ENCODE peak calls at places on chromosomes 12 and 14, in ten cellular contexts. I is tibial nerve, V is adrenal gland, K is iPS DF 6.9, N is fibroblast of lung, P is Peyer's patch, H is stomach, A is hepatocyte, E is tibial artery, R is substantia nigra. L is an unnamed sample.

GRCh38 chr14:104163541-104163940 is 25.2 kb downstream of the KIF26A start:
- DNase-seq in I (no peak), V (no peak), K (no peak), N (no peak), P (no peak), H (no peak), A (no peak), E (no peak), R (no peak), L (no peak)

GRCh38 chr12:48810817-48811453 is 7.4 kb upstream of the CACNB3 start:
- DNase-seq in I (no peak), V (no peak), K (no peak), N (peak; percentile 99), P (no peak), H (no peak), A (peak; percentile 76), E (no peak), R (no peak), L (no peak)

GRCh38 chr12:47247418-47247817 is 167.7 kb upstream of the AMIGO2 start:
- DNase-seq in I (no peak), V (no peak), K (no peak), N (no peak), P (no peak), H (peak; percentile 83), A (no peak), E (no peak), R (no peak), L (no peak)

GRCh38 chr14:104555621-104556255 is 23.8 kb upstream of the C14orf180 start:
- DNase-seq in I (no peak), V (no peak), K (no peak), N (no peak), P (no peak), H (no peak), A (no peak), E (no peak), R (no peak), L (no peak)

GRCh38 chr12:102535306-102535705 is 54.9 kb upstream of the IGF1 start:
- DNase-seq in I (no peak), V (no peak), K (no peak), N (no peak), P (no peak), H (no peak), A (no peak), E (no peak), R (no peak), L (no peak)

GRCh38 chr12:74984631-74985030 is 225.0 kb downstream of the KCNC2 start:
- DNase-seq in I (no peak), V (no peak), K (no peak), N (no peak), P (no peak), H (no peak), A (no peak), E (no peak), R (no peak), L (no peak)

GRCh38 chr12:24902521-24903304 is 46.2 kb downstream of the BCAT1 start:
- DNase-seq in I (no peak), V (peak; percentile 17), K (no peak), N (peak; percentile 46), P (no peak), H (no peak), A (peak; percentile 28), E (no peak), R (peak; percentile 73), L (no peak)

GRCh38 chr14:85856430-85856829 is 326.5 kb downstream of the FLRT2 start:
- DNase-seq in I (no peak), V (no peak), K (no peak), N (peak; percentile 5), P (no peak), H (no peak), A (no peak), E (no peak), R (no peak), L (no peak)

GRCh38 chr12:75323663-75324062 is 6.5 kb downstream of the CAPS2 start:
- DNase-seq in I (no peak), V (no peak), K (no peak), N (no peak), P (no peak), H (no peak), A (no peak), E (no peak), R (no peak), L (no peak)

GRCh38 chr12:52755533-52755932 is 21.6 kb downstream of the KRT76 start:
- DNase-seq in I (no peak), V (no peak), K (no peak), N (no peak), P (no peak), H (no peak), A (no peak), E (no peak), R (no peak), L (no peak)

GRCh38 chr14:97719931-97720330 is 922.7 kb downstream of the VRK1 start:
- DNase-seq in I (no peak), V (no peak), K (no peak), N (no peak), P (peak; percentile 35), H (no peak), A (no peak), E (no peak), R (no peak), L (peak; percentile 66)

GRCh38 chr14:96911499-96912130 is 114.4 kb downstream of the VRK1 start:
- DNase-seq in I (no peak), V (no peak), K (no peak), N (no peak), P (no peak), H (no peak), A (no peak), E (no peak), R (no peak), L (no peak)

GRCh38 chr14:64159588-64159987 is 134.6 kb downstream of the ESR2 start:
- DNase-seq in I (no peak), V (no peak), K (no peak), N (no peak), P (no peak), H (no peak), A (no peak), E (no peak), R (no peak), L (no peak)

GRCh38 chr12:121238604-121239334 is 28.8 kb downstream of the P2RX4 start:
- DNase-seq in I (no peak), V (no peak), K (no peak), N (no peak), P (no peak), H (no peak), A (no peak), E (no peak), R (no peak), L (no peak)
- H3K27ac ChIP-seq in I (no peak overlapping the region), V (no peak overlapping the region), K (no peak overlapping the region), N (no peak overlapping the region), P (peak overlapping the region; percentile 63), H (peak overlapping the region; percentile 85), A (peak overlapping the region; percentile 31), E (no peak overlapping the region), R (no peak overlapping the region), L (peak overlapping the region; percentile 76)

GRCh38 chr14:65788876-65789859 is 376.6 kb downstream of the FUT8 start:
- DNase-seq in I (no peak), V (no peak), K (no peak), N (no peak), P (no peak), H (no peak), A (no peak), E (no peak), R (no peak), L (no peak)

GRCh38 chr14:65792208-65792905 is 379.8 kb downstream of the FUT8 start:
- DNase-seq in I (no peak), V (no peak), K (no peak), N (no peak), P (no peak), H (no peak), A (peak; percentile 28), E (no peak), R (no peak), L (no peak)

GRCh38 chr14:65794674-65795279 is 382.2 kb downstream of the FUT8 start:
- DNase-seq in I (no peak), V (no peak), K (no peak), N (no peak), P (no peak), H (no peak), A (no peak), E (no peak), R (no peak), L (no peak)

GRCh38 chr14:65790185-65790815 is 377.8 kb downstream of the FUT8 start:
- DNase-seq in I (no peak), V (no peak), K (no peak), N (no peak), P (no peak), H (no peak), A (no peak), E (no peak), R (no peak), L (no peak)

GRCh38 chr14:65791551-65791981 is 379.0 kb downstream of the FUT8 start:
- DNase-seq in I (no peak), V (no peak), K (no peak), N (no peak), P (no peak), H (no peak), A (no peak), E (no peak), R (no peak), L (peak; percentile 45)
- H3K27ac ChIP-seq in I (no peak overlapping the region), V (no peak overlapping the region), K (no peak overlapping the region), N (no peak overlapping the region), P (no peak overlapping the region), H (no peak overlapping the region), A (no peak overlapping the region), E (no peak overlapping the region), R (no peak overlapping the region), L (no peak overlapping the region)

DNA sequence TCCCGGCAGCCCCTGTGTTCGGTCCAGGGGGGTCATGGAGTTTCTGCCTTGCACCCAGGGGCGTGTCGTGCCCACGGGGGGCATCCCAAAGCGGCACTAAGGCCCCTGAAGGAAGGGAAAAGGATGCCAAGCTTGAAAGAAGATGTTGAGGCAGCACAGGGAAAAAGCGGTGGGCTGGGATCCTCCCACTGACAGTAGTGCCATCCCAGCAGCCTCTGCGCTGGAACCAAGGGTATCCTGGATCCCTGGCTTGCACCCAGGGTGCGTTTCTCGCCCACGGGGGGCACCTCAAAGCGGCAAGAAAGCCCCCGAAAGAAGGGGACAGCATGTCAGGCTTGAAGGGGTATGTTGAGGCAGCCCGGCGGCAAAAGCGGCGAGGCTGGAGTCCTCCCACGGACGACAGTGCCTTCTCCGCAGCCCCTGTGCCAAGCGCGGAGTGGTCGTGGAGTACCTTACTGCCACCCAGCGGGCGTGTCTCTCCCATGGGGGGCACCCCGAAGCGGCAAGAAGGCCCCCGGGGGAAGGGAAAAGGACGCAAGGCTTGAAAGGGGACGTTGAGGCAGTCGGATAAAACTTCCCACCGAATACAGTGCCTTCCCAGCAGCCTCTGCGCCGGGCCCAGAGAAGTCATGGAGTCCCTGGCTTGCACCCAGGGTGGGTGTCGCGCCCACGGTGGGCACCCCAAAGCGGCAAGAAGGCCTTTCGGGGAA is 164.4 kb upstream of the ALG10B start:
- DNase-seq in I (no peak), V (no peak), K (no peak), N (no peak), P (no peak), H (no peak), A (no peak), E (no peak), R (no peak), L (no peak)
- H3K27ac ChIP-seq in I (no peak overlapping the region), V (no peak overlapping the region), K (no peak overlapping the region), N (no peak overlapping the region), P (no peak overlapping the region), H (no peak overlapping the region), A (no peak overlapping the region), E (no peak overlapping the region), R (no peak overlapping the region), L (no peak overlapping the region)

DNA sequence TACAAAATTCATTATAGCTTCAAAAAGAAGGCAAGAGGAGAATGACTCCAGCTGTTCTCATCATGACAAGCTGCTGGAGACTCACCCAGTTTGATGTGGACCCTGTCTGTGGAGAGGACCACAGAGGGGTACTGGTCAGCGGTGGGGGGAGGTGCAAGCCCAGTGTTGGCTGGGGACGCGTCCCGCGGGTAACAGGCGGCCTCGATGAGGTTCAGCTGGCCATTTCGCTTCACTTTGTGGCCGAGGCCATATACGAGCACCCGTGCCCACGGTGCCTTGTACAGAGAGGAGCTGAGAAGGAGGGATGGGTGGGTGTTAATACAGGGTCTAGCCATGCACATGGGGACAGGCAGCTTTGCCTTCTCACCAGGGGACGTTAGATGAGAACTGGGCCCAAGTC is 67.1 kb downstream of the TRAFD1 start:
- DNase-seq in I (no peak), V (no peak), K (no peak), N (no peak), P (no peak), H (no peak), A (no peak), E (no peak), R (no peak), L (no peak)
- H3K27ac ChIP-seq in I (peak overlapping the region; percentile 1), V (no peak overlapping the region), K (no peak overlapping the region), N (no peak overlapping the region), P (no peak overlapping the region), H (no peak overlapping the region), A (no peak overlapping the region), E (no peak overlapping the region), R (peak overlapping the region; percentile 66), L (no peak overlapping the region)

L was measured in CD4-positive, alpha-beta memory T cell.